ENCODE peak calls at places on chromosome 1, in four cellular contexts. P, Y, Q and M are unnamed samples. For H3K9me3, the result is how much of the 10 kb centered on the place peaks cover.

GRCh38 chr1:60904079-60904852 is 178.1 kb upstream of the NFIA start:
- DNase-seq in P (peak), Q (no peak), Y (no peak), M (no peak)

GRCh38 chr1:246513619-246514343 is 6.7 kb upstream of the SMYD3 start:
- DNase-seq in P (no peak), Y (no peak), Q (no peak), M (no peak)

GRCh38 chr1:47210666-47211065 is 20.8 kb upstream of the PDZK1IP1 start:
- DNase-seq in Q (no peak), Y (no peak), P (no peak), M (no peak)

GRCh38 chr1:230215049-230215448 is 148.0 kb downstream of the GALNT2 start:
- DNase-seq in Y (peak), Q (no peak), P (peak), M (no peak)

GRCh38 chr1:200653022-200653462 is 16.7 kb downstream of the DDX59 start:
- DNase-seq in P (no peak), Y (no peak), Q (no peak), M (no peak)

GRCh38 chr1:208129057-208129456 is 115.1 kb downstream of the PLXNA2 start:
- DNase-seq in Q (no peak), P (no peak), Y (no peak), M (no peak)

GRCh38 chr1:60867782-60868181 is 214.6 kb upstream of the NFIA start:
- DNase-seq in P (no peak), Q (no peak), Y (no peak), M (no peak)

GRCh38 chr1:206067486-206068302 is 14.7 kb downstream of the RHEX start:
- DNase-seq in Q (no peak), Y (peak), P (no peak), M (no peak)

GRCh38 chr1:154502742-154503111 is 515 bp upstream of the SHE start:
- DNase-seq in Y (no peak), Q (no peak), P (peak), M (no peak)

GRCh38 chr1:232963366-232963765 is 13.0 kb downstream of the NTPCR start:
- DNase-seq in Y (no peak), P (no peak), Q (no peak), M (no peak)

GRCh38 chr1:37974575-37974974 is 15.2 kb downstream of the SF3A3 start:
- DNase-seq in Q (no peak), P (no peak), Y (no peak), M (no peak)

GRCh38 chr1:153324912-153325311 is 12.2 kb upstream of the PGLYRP3 start:
- DNase-seq in Q (no peak), P (no peak), Y (no peak), M (no peak)

DNA sequence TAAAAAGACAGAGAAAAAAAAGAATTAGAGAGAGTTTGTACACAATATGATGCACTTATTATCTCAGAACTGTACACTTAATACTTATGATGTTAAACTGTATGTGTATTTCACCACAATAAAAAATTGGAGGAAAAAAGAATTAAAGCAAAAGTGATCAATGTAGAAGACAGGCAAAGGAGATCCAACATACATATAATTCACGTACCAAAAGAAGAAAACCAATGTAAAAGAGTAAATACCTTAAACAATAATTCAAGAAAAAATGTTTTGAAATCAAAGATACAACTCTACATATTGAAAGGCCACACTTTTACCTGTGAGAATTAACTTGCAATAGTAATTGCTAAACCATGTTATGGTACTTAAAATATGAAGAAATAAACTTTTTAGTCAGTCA is 9.8 kb upstream of the PGLYRP3 start:
- DNase-seq in Q (no peak), Y (no peak), P (no peak), M (no peak)
- H3K9me3 ChIP-seq in Q (under half), Y (under half), P (under half), M (under half)

DNA sequence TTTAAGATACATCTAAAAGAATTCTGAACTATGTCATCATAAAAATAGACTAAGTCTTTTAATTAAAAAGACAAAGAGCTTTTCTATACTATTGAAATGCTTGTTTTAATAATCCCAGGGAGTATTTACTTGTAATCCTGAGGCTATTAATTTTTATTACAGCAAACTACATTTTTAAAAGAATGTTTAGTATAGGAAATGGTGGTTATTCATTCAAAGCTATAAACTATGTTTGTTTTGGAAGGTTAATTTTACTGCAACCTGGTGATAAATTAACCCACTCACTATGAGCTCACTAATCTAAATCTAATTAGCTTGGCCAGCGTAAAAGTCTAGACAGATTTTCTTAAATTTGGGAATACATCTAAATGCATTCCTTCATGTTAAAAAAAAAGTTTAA is 13.8 kb upstream of the EYA3 start:
- DNase-seq in Q (no peak), P (no peak), Y (no peak), M (no peak)
- H3K9me3 ChIP-seq in Q (under half), P (under half), Y (under half), M (under half)

GRCh38 chr1:227666286-227666685 is 68.8 kb downstream of the JMJD4 start:
- DNase-seq in Q (no peak), P (no peak), Y (no peak), M (no peak)

GRCh38 chr1:227662933-227663332 is 72.2 kb downstream of the JMJD4 start:
- DNase-seq in P (no peak), Y (no peak), Q (no peak), M (no peak)

GRCh38 chr1:227661495-227661894 is 73.6 kb downstream of the JMJD4 start:
- DNase-seq in P (no peak), Y (no peak), Q (no peak), M (no peak)
- H3K9me3 ChIP-seq in P (half or more), Y (under half), Q (half or more), M (under half)

GRCh38 chr1:4464478-4464877 is 189.9 kb upstream of the AJAP1 start:
- DNase-seq in P (no peak), Y (no peak), Q (no peak), M (no peak)

GRCh38 chr1:4460651-4461050 is 193.8 kb upstream of the AJAP1 start:
- DNase-seq in P (no peak), Q (no peak), Y (no peak), M (no peak)

GRCh38 chr1:4462831-4463484 is 191.5 kb upstream of the AJAP1 start:
- DNase-seq in Q (no peak), P (no peak), Y (no peak), M (no peak)

GRCh38 chr1:4461726-4462290 is 192.6 kb upstream of the AJAP1 start:
- DNase-seq in P (no peak), Q (no peak), Y (no peak), M (no peak)

DNA sequence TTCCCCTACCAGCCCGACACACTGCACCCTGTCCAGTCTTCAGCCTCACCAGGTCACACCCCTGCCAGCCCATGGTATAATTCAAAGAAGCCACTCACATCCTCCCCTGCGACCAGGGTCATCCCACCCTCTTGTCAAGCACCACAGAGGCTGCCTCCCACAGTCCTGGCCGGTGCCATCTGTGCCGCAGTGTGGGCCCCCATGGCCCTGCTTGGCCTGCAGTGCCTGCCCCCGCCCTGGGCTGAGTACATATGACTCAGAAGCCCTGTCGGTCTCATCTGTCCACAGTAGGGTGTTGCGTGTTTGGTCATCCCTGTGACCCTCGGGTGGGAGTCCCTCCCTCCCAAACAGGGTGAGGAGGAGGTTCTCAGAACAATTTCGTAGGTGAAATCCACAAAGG is 190.8 kb upstream of the AJAP1 start:
- DNase-seq in P (no peak), Q (no peak), Y (no peak), M (no peak)
- H3K9me3 ChIP-seq in P (under half), Q (under half), Y (under half), M (under half)

GRCh38 chr1:30562559-30562958 is 160.8 kb downstream of the MATN1 start:
- DNase-seq in P (no peak), Y (no peak), Q (no peak), M (no peak)
- H3K9me3 ChIP-seq in P (under half), Y (under half), Q (under half), M (under half)

DNA sequence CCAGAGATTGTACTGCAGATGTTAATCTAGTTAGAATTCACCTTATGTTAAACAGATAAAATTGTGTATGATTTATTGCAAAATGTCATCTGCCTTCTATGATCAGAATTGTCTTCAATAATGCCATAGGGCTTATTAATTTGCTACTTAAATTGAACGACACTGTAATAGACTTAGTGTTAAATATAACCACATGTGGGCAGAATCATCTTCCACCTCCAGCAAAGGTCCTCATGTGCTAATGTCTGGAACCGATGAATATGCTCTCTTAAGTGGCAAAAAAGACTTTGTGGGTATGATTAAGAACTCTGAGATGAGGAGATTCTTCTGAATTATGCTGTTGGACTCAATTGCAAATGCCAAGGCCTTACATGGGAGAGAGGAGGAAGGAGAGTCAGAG is 4.3 kb downstream of the OR2T11 start:
- DNase-seq in Y (no peak), P (no peak), Q (no peak), M (no peak)
- H3K9me3 ChIP-seq in Y (under half), P (under half), Q (under half), M (under half)

GRCh38 chr1:227635596-227635995 is 72.2 kb downstream of the ZNF678 start:
- DNase-seq in Q (no peak), P (no peak), Y (no peak), M (no peak)
- H3K9me3 ChIP-seq in Q (under half), P (half or more), Y (under half), M (under half)

GRCh38 chr1:152237093-152237492 is 13.1 kb upstream of the HRNR start:
- DNase-seq in Q (no peak), P (no peak), Y (no peak), M (no peak)
- H3K9me3 ChIP-seq in Q (under half), P (under half), Y (under half), M (under half)

GRCh38 chr1:3176820-3177219 is 107.8 kb downstream of the PRDM16 start:
- DNase-seq in Y (no peak), P (no peak), Q (no peak), M (no peak)

GRCh38 chr1:3178279-3178678 is 109.3 kb downstream of the PRDM16 start:
- DNase-seq in Y (no peak), P (no peak), Q (no peak), M (no peak)

GRCh38 chr1:3176028-3176427 is 107.0 kb downstream of the PRDM16 start:
- DNase-seq in Y (no peak), Q (no peak), P (no peak), M (no peak)

GRCh38 chr1:3180915-3181314 is 111.9 kb downstream of the PRDM16 start:
- DNase-seq in P (no peak), Q (no peak), Y (no peak), M (no peak)

DNA sequence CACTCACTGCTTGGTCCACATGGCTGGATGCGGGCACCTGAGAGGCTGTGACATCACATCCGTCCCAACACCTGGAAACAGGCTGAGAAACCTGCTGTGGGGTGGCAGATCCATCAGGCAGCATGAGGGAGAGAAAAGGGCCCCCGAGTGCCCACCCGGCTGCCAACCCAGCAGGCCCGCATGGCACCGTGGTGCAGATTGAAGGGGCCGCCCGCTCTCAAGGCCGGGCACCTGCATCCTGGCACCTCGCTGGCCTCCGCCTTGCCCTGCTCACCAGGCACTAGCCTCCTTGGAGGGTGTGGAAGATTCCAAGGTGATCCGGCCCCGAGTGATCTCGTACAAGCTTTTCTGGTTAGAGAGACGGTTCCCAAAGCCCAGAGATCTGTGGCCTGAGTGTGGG is 110.5 kb downstream of the PRDM16 start:
- DNase-seq in Y (no peak), Q (no peak), P (no peak), M (no peak)
- H3K9me3 ChIP-seq in Y (under half), Q (under half), P (under half), M (under half)

DNA sequence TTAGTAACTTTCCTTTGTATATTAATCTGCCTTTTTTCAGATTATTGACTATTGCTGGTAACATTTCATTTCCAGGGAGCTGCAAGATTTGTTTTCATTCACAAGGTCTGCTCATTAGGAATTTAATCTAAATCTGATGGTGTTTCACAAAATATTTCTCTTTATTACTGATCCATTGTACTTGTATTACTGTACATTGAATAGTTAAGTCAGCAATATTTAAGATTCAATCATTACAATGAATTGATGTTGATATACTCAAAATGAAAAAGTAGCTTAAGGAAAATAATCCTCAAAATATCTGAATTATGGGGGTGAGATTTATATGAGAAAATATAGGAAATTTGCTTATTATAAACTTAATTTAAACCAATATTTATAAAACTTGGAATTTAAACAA is 308.6 kb upstream of the PBX1 start:
- DNase-seq in Y (no peak), Q (no peak), P (no peak), M (no peak)
- H3K9me3 ChIP-seq in Y (under half), Q (under half), P (under half), M (under half)